ENCODE peak calls at places on chromosomes 4 and X, in nine cellular contexts. E is pancreas; V is heart left ventricle; X is esophagus squamous epithelium; H is thoracic aorta; G is neural progenitor cell; Y is psoas muscle; S is right atrium auricular region; O is CD8-positive, alpha-beta T cell. T is an unnamed sample. For H3K36me3, the result is how much of the 10 kb centered on the place peaks cover.

GRCh38 chr4:158914178-158914577 is 145.4 kb downstream of the FNIP2 start:
- DNase-seq in E (no peak), V (no peak), X (no peak), H (no peak), G (no peak), Y (no peak), S (no peak), O (no peak), T (peak)

GRCh38 chrX:85977218-85977617 is 70.1 kb downstream of the CHM start:
- DNase-seq in E (no peak), V (no peak), X (no peak), H (no peak), G (no peak), Y (no peak), S (no peak), O (no peak), T (no peak)

GRCh38 chr4:136392576-136392975 is 1139.7 kb downstream of the PCDH18 start:
- DNase-seq in E (no peak), V (no peak), X (no peak), H (no peak), G (no peak), Y (no peak), S (no peak), O (no peak), T (peak)

GRCh38 chr4:128716325-128716724 is 93.2 kb upstream of the JADE1 start:
- DNase-seq in E (no peak), V (peak), X (no peak), H (no peak), G (no peak), Y (no peak), S (no peak), O (no peak), T (no peak)

GRCh38 chr4:146472404-146472803 is 49.3 kb downstream of the SLC10A7 start:
- DNase-seq in E (no peak), V (no peak), X (no peak), H (no peak), G (peak), Y (no peak), S (no peak), O (no peak), T (no peak)

GRCh38 chr4:153467154-153467896 is 1.2 kb downstream of the TMEM131L start:
- DNase-seq in E (peak), V (peak), X (peak), H (no peak), G (peak), Y (peak), S (no peak), O (peak), T (no peak)

GRCh38 chr4:8435656-8436121 is 4.8 kb downstream of the ACOX3 start:
- DNase-seq in E (no peak), V (no peak), X (no peak), H (no peak), G (no peak), Y (no peak), S (no peak), O (no peak), T (no peak)

GRCh38 chr4:139593091-139593564 is 37.1 kb upstream of the SETD7 start:
- DNase-seq in E (no peak), V (no peak), X (no peak), H (no peak), G (no peak), Y (no peak), S (peak), O (no peak), T (peak)

GRCh38 chr4:26856906-26857277 is 3.7 kb upstream of the STIM2 start:
- DNase-seq in E (no peak), V (no peak), X (no peak), H (no peak), G (no peak), Y (no peak), S (no peak), O (no peak), T (no peak)

GRCh38 chr4:26858035-26858918 is 2.4 kb upstream of the STIM2 start:
- DNase-seq in E (no peak), V (no peak), X (no peak), H (no peak), G (no peak), Y (no peak), S (no peak), O (no peak), T (no peak)

GRCh38 chr4:26859762-26860156 is 882 bp upstream of the STIM2 start:
- DNase-seq in E (no peak), V (no peak), X (no peak), H (no peak), G (no peak), Y (no peak), S (no peak), O (no peak), T (no peak)

GRCh38 chr4:26858947-26859401 is 1.7 kb upstream of the STIM2 start:
- DNase-seq in E (no peak), V (no peak), X (no peak), H (no peak), G (no peak), Y (no peak), S (no peak), O (no peak), T (no peak)

DNA sequence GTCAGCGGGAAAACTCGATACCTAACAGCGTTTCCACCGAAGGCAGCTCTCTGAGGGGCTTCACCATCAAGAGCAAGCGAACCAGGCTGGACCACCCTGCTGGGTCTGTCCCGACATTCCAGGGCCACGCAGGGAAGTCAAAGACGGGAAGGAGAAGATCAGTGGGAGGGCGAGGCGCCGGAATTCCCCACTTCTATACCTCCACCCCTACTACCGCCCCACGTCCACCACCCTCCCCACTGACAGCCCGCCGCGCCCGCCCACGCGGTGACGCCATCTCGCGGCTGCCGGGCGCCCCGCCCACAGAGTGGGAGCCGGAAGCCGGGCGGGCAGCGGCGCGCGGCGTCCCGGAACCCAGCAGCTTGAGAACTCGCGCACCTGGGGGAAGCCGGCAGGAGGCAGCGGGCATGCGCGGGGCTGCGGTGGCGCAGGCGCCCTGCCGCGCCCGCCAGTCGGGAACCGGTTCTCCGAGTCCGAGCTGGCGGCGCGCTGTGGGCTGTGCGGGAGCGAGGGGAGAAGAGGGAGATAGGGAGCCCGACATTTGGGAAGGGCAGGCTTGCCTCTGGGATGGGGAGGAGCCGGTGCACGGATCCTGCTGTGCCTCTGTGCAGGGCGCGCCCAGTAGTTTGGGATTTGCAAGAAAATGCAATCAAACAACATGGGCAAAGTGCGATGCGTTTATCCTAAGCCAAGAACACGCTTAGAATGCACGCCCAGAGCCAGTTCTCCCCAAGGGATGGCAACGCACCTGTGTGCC is 3.2 kb upstream of the STIM2 start:
- DNase-seq in E (peak), V (peak), X (peak), H (peak), G (peak), Y (peak), S (peak), O (peak), T (peak)
- TF ChIP-seq CTCF in E (no peak), V (peak), X (no peak), H (no peak), G (peak), Y (no peak), S (no peak), O (no peak), T (no peak)

DNA sequence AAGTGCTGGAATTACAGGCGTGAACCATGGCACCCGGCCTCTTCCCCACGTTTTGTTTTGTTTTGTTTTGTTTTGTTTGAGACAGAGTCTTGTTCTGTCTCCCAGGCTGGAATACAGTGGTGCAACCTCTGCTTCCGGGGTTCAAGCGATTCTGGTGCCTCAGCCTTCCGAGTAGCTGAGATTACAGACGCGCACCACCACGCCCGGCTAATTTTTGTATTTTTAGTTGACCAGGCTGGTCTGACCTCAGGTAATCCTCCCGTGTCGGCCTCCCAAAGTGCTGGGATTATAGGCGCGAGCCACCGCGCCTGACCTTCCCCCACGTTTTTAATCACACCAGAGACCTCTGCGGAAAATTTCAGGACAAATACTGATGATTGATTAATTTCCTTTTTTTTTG is 2.2 kb downstream of the ENOPH1 start:
- DNase-seq in E (no peak), V (no peak), X (no peak), H (no peak), G (no peak), Y (no peak), S (no peak), O (no peak), T (no peak)
- H3K36me3 ChIP-seq in E (under half), V (under half), X (under half), H (under half), G (under half), Y (under half), S (under half), O (under half), T (under half)

GRCh38 chrX:42941671-42942070 is 163.7 kb upstream of the PPP1R2C start:
- DNase-seq in E (no peak), V (no peak), X (no peak), H (no peak), G (no peak), Y (no peak), S (no peak), O (no peak), T (no peak)
- H3K4me3 ChIP-seq in E (no peak), V (no peak), X (no peak), H (no peak), G (no peak), Y (no peak), S (no peak), O (no peak), T (no peak)

GRCh38 chr4:81688085-81688484 is 216.4 kb upstream of the RASGEF1B start:
- DNase-seq in E (no peak), V (no peak), X (no peak), H (no peak), G (no peak), Y (no peak), S (no peak), O (peak), T (peak)
- TF ChIP-seq CTCF in E (no peak), V (no peak), X (no peak), H (no peak), G (peak), Y (no peak), S (no peak), O (no peak), T (peak)

GRCh38 chr4:7000421-7001176 is 42.6 kb upstream of the TADA2B start:
- DNase-seq in E (peak), V (no peak), X (no peak), H (no peak), G (no peak), Y (no peak), S (no peak), O (no peak), T (no peak)
- H3K36me3 ChIP-seq in E (under half), V (half or more), X (under half), H (under half), G (under half), Y (under half), S (half or more), O (half or more), T (half or more)

GRCh38 chrX:47146121-47146935 is 1.3 kb downstream of the RBM10 start:
- DNase-seq in E (peak), V (no peak), X (no peak), H (no peak), G (no peak), Y (no peak), S (no peak), O (no peak), T (no peak)
- H3K4me3 ChIP-seq in E (peak), V (peak), X (peak), H (peak), G (peak), Y (peak), S (peak), O (peak), T (peak)

GRCh38 chr4:88791274-88791673 is 93.6 kb upstream of the NAP1L5 start:
- DNase-seq in E (no peak), V (no peak), X (no peak), H (no peak), G (no peak), Y (no peak), S (no peak), O (no peak), T (no peak)
- TF ChIP-seq CTCF in E (no peak), V (no peak), X (no peak), H (no peak), G (peak), Y (peak), S (no peak), O (no peak), T (peak)

DNA sequence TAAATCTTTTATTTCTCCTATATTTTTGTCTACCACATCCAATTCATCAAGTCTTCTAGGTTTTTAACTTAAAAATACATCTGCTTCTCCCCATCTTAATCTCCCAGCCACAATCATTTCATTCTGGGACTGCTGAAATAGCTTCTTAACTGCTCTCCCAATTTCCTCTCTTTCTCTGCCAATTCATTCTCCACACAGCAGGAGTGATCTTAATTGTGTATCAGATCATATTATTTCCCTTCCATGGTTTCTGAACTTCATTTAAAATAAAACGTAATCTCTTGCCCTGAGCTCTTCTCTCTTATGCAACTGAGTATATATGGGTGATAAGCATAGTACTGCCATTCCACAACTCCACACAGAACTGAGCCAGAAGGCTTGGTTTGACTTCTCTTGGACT is 69.4 kb downstream of the IQCM start:
- DNase-seq in E (no peak), V (no peak), X (no peak), H (no peak), G (no peak), Y (no peak), S (no peak), O (no peak), T (no peak)
- H3K36me3 ChIP-seq in E (under half), V (under half), X (under half), H (under half), G (under half), Y (under half), S (under half), O (under half), T (under half)

DNA sequence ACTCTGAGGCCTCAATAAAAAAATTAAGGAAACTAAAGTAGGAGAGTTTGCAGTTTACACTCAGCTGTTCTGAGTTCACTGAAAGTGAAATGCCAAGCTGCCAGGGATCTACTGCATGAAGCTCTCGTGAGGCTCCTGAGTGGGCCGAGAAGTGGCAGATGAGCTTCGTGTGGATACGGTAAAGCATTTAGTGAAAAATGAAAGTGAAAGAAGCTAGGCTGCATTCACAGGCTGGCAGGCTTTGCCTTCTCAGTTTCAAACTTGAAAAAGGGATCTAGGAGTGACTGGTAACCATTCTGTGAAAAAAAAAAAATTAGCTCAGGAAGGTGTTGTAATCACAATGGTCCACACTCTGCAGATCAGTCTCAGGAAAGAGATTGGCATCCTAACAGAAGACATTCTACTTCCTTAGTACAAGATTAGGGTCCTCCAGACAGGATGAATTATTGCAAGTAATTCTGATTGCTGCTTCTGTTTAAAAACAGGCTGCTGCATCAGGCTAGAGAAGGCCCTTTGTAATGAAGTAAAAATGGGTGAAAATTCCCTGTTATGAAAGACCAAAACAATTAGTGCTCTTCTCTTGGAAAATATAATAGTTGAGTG is 679.9 kb downstream of the RPA4 start:
- DNase-seq in E (no peak), V (peak), X (no peak), H (no peak), G (no peak), Y (no peak), S (no peak), O (peak), T (peak)
- H3K4me3 ChIP-seq in E (no peak), V (peak), X (peak), H (peak), G (no peak), Y (peak), S (peak), O (peak), T (no peak)

T was measured in brain microvascular endothelial cell.